ENCODE peak calls at places on chromosomes 12 and 14, in four cellular contexts. I, E, L and A are unnamed samples.

GRCh38 chr12:70043490-70044138 is 199.6 kb upstream of the CNOT2 start:
- DNase-seq in I (no peak), E (no peak), L (no peak), A (no peak)

GRCh38 chr12:102921240-102921639 is 4.2 kb upstream of the PAH start:
- DNase-seq in I (no peak), E (no peak), L (no peak), A (no peak)

GRCh38 chr14:103382375-103382774 is 2.8 kb upstream of the MARK3 start:
- DNase-seq in I (no peak), E (no peak), L (no peak), A (peak)

GRCh38 chr12:9094512-9095206 is 21.1 kb downstream of the A2M start:
- DNase-seq in I (no peak), E (no peak), L (no peak), A (no peak)

GRCh38 chr14:52268191-52269061 is 928 bp downstream of the PTGDR start:
- DNase-seq in I (peak), E (peak), L (no peak), A (no peak)

GRCh38 chr12:115871714-115872113 is 405.8 kb downstream of the MED13L start:
- DNase-seq in I (no peak), E (no peak), L (no peak), A (peak)

GRCh38 chr12:15772405-15773018 is 16.7 kb downstream of the EPS8 start:
- DNase-seq in I (no peak), E (no peak), L (no peak), A (no peak)

GRCh38 chr12:55930771-55931316 is at the start of gene DGKA:
- DNase-seq in I (peak), E (peak), L (peak), A (peak)

GRCh38 chr14:50560929-50561280 is 960 bp downstream of the ATL1 start:
- DNase-seq in I (peak), E (peak), L (peak), A (peak)